ENCODE peak calls at places on chromosomes 16 and 17, in six cellular contexts. One of them, this sample, is unnamed.

GRCh38 chr16:66510711-66511614 is 39.0 kb downstream of the TK2 start:
- DNase-seq in small intestine: no peak
- DNase-seq in psoas muscle: no peak
- DNase-seq in GM23248: peak; percentile 30
- DNase-seq in esophagus muscularis mucosa: no peak
- DNase-seq in fibroblast of lung: peak; percentile 30
- DNase-seq in this sample: no peak

GRCh38 chr16:88320947-88321634 is 61.7 kb upstream of the ZNF469 start:
- DNase-seq in small intestine: no peak
- DNase-seq in psoas muscle: no peak
- DNase-seq in GM23248: no peak
- DNase-seq in esophagus muscularis mucosa: no peak
- DNase-seq in fibroblast of lung: no peak
- DNase-seq in this sample: no peak

GRCh38 chr17:72008236-72008874 is 112.5 kb upstream of the SOX9 start:
- DNase-seq in small intestine: no peak
- DNase-seq in psoas muscle: no peak
- DNase-seq in GM23248: no peak
- DNase-seq in esophagus muscularis mucosa: no peak
- DNase-seq in fibroblast of lung: peak; percentile 45
- DNase-seq in this sample: no peak

GRCh38 chr17:28120766-28121165 is 78.3 kb downstream of the NLK start:
- DNase-seq in small intestine: no peak
- DNase-seq in psoas muscle: no peak
- DNase-seq in GM23248: no peak
- DNase-seq in esophagus muscularis mucosa: no peak
- DNase-seq in fibroblast of lung: no peak
- DNase-seq in this sample: no peak

GRCh38 chr17:69593351-69593715 is 178.8 kb downstream of the MAP2K6 start:
- DNase-seq in small intestine: no peak
- DNase-seq in psoas muscle: no peak
- DNase-seq in GM23248: no peak
- DNase-seq in esophagus muscularis mucosa: no peak
- DNase-seq in fibroblast of lung: peak; percentile 36
- DNase-seq in this sample: no peak

GRCh38 chr16:71911121-71911520 is 15.8 kb downstream of the IST1 start:
- DNase-seq in small intestine: peak; percentile 51
- DNase-seq in psoas muscle: no peak
- DNase-seq in GM23248: no peak
- DNase-seq in esophagus muscularis mucosa: no peak
- DNase-seq in fibroblast of lung: no peak
- DNase-seq in this sample: peak; percentile 27

GRCh38 chr17:55420067-55420775 is 1.4 kb downstream of the MMD start:
- DNase-seq in small intestine: peak; percentile 58
- DNase-seq in psoas muscle: no peak
- DNase-seq in GM23248: no peak
- DNase-seq in esophagus muscularis mucosa: no peak
- DNase-seq in fibroblast of lung: no peak
- DNase-seq in this sample: no peak

GRCh38 chr16:1979271-1980025 is 1.8 kb downstream of the NOXO1 start:
- DNase-seq in small intestine: peak; percentile 91
- DNase-seq in psoas muscle: no peak
- DNase-seq in GM23248: no peak
- DNase-seq in esophagus muscularis mucosa: no peak
- DNase-seq in fibroblast of lung: no peak
- DNase-seq in this sample: peak; percentile 92

GRCh38 chr16:50887500-50887899 is 145.6 kb downstream of the CYLD start:
- DNase-seq in small intestine: no peak
- DNase-seq in psoas muscle: no peak
- DNase-seq in GM23248: no peak
- DNase-seq in esophagus muscularis mucosa: peak; percentile 75
- DNase-seq in fibroblast of lung: no peak
- DNase-seq in this sample: no peak

GRCh38 chr17:53033297-53033696 is 789.4 kb upstream of the KIF2B start:
- DNase-seq in small intestine: no peak
- DNase-seq in psoas muscle: no peak
- DNase-seq in GM23248: no peak
- DNase-seq in esophagus muscularis mucosa: no peak
- DNase-seq in fibroblast of lung: no peak
- DNase-seq in this sample: no peak

GRCh38 chr17:933168-934083 is 46.1 kb downstream of the NXN start:
- DNase-seq in small intestine: no peak
- DNase-seq in psoas muscle: no peak
- DNase-seq in GM23248: peak; percentile 86
- DNase-seq in esophagus muscularis mucosa: no peak
- DNase-seq in fibroblast of lung: peak; percentile 100
- DNase-seq in this sample: no peak

GRCh38 chr17:32298721-32299578 is 33.3 kb downstream of the RHBDL3 start:
- DNase-seq in small intestine: no peak
- DNase-seq in psoas muscle: no peak
- DNase-seq in GM23248: no peak
- DNase-seq in esophagus muscularis mucosa: no peak
- DNase-seq in fibroblast of lung: no peak
- DNase-seq in this sample: no peak

GRCh38 chr17:57290955-57291354 is 34.6 kb downstream of the MSI2 start:
- DNase-seq in small intestine: no peak
- DNase-seq in psoas muscle: no peak
- DNase-seq in GM23248: no peak
- DNase-seq in esophagus muscularis mucosa: no peak
- DNase-seq in fibroblast of lung: no peak
- DNase-seq in this sample: no peak

GRCh38 chr17:45116434-45117016 is 15.8 kb downstream of the PLCD3 start:
- DNase-seq in small intestine: no peak
- DNase-seq in psoas muscle: no peak
- DNase-seq in GM23248: no peak
- DNase-seq in esophagus muscularis mucosa: no peak
- DNase-seq in fibroblast of lung: no peak
- DNase-seq in this sample: no peak

GRCh38 chr17:28926366-28926765 is 23.5 kb upstream of the DHRS13 start:
- DNase-seq in small intestine: no peak
- DNase-seq in psoas muscle: no peak
- DNase-seq in GM23248: no peak
- DNase-seq in esophagus muscularis mucosa: no peak
- DNase-seq in fibroblast of lung: no peak
- DNase-seq in this sample: no peak

GRCh38 chr17:50382931-50383330 is 9.9 kb downstream of the EME1 start:
- DNase-seq in small intestine: no peak
- DNase-seq in psoas muscle: no peak
- DNase-seq in GM23248: no peak
- DNase-seq in esophagus muscularis mucosa: no peak
- DNase-seq in fibroblast of lung: no peak
- DNase-seq in this sample: no peak

GRCh38 chr17:50060951-50061712 is 5.2 kb downstream of the ITGA3 start:
- DNase-seq in small intestine: peak; percentile 12
- DNase-seq in psoas muscle: peak; percentile 78
- DNase-seq in GM23248: peak; percentile 70
- DNase-seq in esophagus muscularis mucosa: no peak
- DNase-seq in fibroblast of lung: peak; percentile 82
- DNase-seq in this sample: peak; percentile 73

GRCh38 chr17:50270430-50271172 is 3.7 kb upstream of the TMEM92 start:
- DNase-seq in small intestine: no peak
- DNase-seq in psoas muscle: no peak
- DNase-seq in GM23248: peak; percentile 81
- DNase-seq in esophagus muscularis mucosa: no peak
- DNase-seq in fibroblast of lung: peak; percentile 81
- DNase-seq in this sample: peak; percentile 19

GRCh38 chr17:55668581-55668980 is 54.1 kb downstream of the TMEM100 start:
- DNase-seq in small intestine: no peak
- DNase-seq in psoas muscle: no peak
- DNase-seq in GM23248: no peak
- DNase-seq in esophagus muscularis mucosa: no peak
- DNase-seq in fibroblast of lung: no peak
- DNase-seq in this sample: no peak

GRCh38 chr16:70510216-70510615 is 13.1 kb downstream of the COG4 start:
- DNase-seq in small intestine: no peak
- DNase-seq in psoas muscle: no peak
- DNase-seq in GM23248: no peak
- DNase-seq in esophagus muscularis mucosa: no peak
- DNase-seq in fibroblast of lung: no peak
- DNase-seq in this sample: no peak

GRCh38 chr17:17141860-17142552 is 64.1 kb downstream of the PLD6 start:
- DNase-seq in small intestine: no peak
- DNase-seq in psoas muscle: peak; percentile 47
- DNase-seq in GM23248: peak; percentile 71
- DNase-seq in esophagus muscularis mucosa: no peak
- DNase-seq in fibroblast of lung: peak; percentile 42
- DNase-seq in this sample: no peak

GRCh38 chr16:53843084-53843483 is 139.1 kb downstream of the FTO start:
- DNase-seq in small intestine: no peak
- DNase-seq in psoas muscle: no peak
- DNase-seq in GM23248: no peak
- DNase-seq in esophagus muscularis mucosa: no peak
- DNase-seq in fibroblast of lung: no peak
- DNase-seq in this sample: no peak

GRCh38 chr16:53839150-53839549 is 135.2 kb downstream of the FTO start:
- DNase-seq in small intestine: no peak
- DNase-seq in psoas muscle: no peak
- DNase-seq in GM23248: no peak
- DNase-seq in esophagus muscularis mucosa: no peak
- DNase-seq in fibroblast of lung: no peak
- DNase-seq in this sample: no peak

GRCh38 chr16:53840472-53840871 is 136.5 kb downstream of the FTO start:
- DNase-seq in small intestine: no peak
- DNase-seq in psoas muscle: no peak
- DNase-seq in GM23248: no peak
- DNase-seq in esophagus muscularis mucosa: no peak
- DNase-seq in fibroblast of lung: no peak
- DNase-seq in this sample: no peak

GRCh38 chr16:53844796-53845195 is 140.8 kb downstream of the FTO start:
- DNase-seq in small intestine: no peak
- DNase-seq in psoas muscle: no peak
- DNase-seq in GM23248: no peak
- DNase-seq in esophagus muscularis mucosa: no peak
- DNase-seq in fibroblast of lung: no peak
- DNase-seq in this sample: no peak

GRCh38 chr16:53841884-53842283 is 137.9 kb downstream of the FTO start:
- DNase-seq in small intestine: no peak
- DNase-seq in psoas muscle: no peak
- DNase-seq in GM23248: no peak
- DNase-seq in esophagus muscularis mucosa: no peak
- DNase-seq in fibroblast of lung: no peak
- DNase-seq in this sample: no peak
- H3K27ac ChIP-seq in small intestine: no peak overlapping the region
- H3K27ac ChIP-seq in psoas muscle: no peak overlapping the region
- H3K27ac ChIP-seq in GM23248: no peak overlapping the region
- H3K27ac ChIP-seq in esophagus muscularis mucosa: no peak overlapping the region
- H3K27ac ChIP-seq in fibroblast of lung: no peak overlapping the region
- H3K27ac ChIP-seq in this sample: no peak overlapping the region

GRCh38 chr16:22109258-22109898 is 17.0 kb downstream of the VWA3A start:
- DNase-seq in small intestine: no peak
- DNase-seq in psoas muscle: no peak
- DNase-seq in GM23248: no peak
- DNase-seq in esophagus muscularis mucosa: no peak
- DNase-seq in fibroblast of lung: no peak
- DNase-seq in this sample: no peak
- H3K27ac ChIP-seq in small intestine: no peak overlapping the region
- H3K27ac ChIP-seq in psoas muscle: no peak overlapping the region
- H3K27ac ChIP-seq in GM23248: no peak overlapping the region
- H3K27ac ChIP-seq in esophagus muscularis mucosa: no peak overlapping the region
- H3K27ac ChIP-seq in fibroblast of lung: no peak overlapping the region
- H3K27ac ChIP-seq in this sample: no peak overlapping the region

DNA sequence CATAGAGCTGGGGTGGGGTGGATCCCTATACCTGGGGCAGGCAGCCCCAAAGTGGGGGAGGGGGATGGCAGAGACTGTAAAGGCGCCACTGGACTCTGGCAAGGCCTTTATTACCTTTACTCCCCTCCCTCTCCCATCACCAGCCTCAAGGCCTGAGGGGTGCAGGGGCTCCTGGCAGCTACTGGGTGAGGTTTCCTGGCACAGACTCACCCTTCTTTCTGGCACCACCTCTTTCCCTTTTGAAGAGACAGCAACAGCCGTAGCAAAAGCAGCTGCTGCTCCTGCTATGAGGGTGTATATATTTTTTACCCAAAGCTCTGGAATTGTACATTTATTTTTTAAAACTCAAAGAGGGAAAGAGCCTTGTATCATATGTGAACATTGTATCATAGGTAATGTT is 17.6 kb downstream of the RAPGEFL1 start:
- DNase-seq in small intestine: no peak
- DNase-seq in psoas muscle: no peak
- DNase-seq in GM23248: no peak
- DNase-seq in esophagus muscularis mucosa: no peak
- DNase-seq in fibroblast of lung: no peak
- DNase-seq in this sample: no peak
- H3K27ac ChIP-seq in small intestine: no peak overlapping the region
- H3K27ac ChIP-seq in psoas muscle: no peak overlapping the region
- H3K27ac ChIP-seq in GM23248: no peak overlapping the region
- H3K27ac ChIP-seq in esophagus muscularis mucosa: no peak overlapping the region
- H3K27ac ChIP-seq in fibroblast of lung: no peak overlapping the region
- H3K27ac ChIP-seq in this sample: no peak overlapping the region

GRCh38 chr16:84138824-84139627 is 6.0 kb downstream of the HSDL1 start:
- DNase-seq in small intestine: no peak
- DNase-seq in psoas muscle: peak; percentile 42
- DNase-seq in GM23248: peak; percentile 73
- DNase-seq in esophagus muscularis mucosa: no peak
- DNase-seq in fibroblast of lung: peak; percentile 54
- DNase-seq in this sample: no peak

GRCh38 chr16:84141143-84141670 is 3.8 kb downstream of the HSDL1 start:
- DNase-seq in small intestine: no peak
- DNase-seq in psoas muscle: no peak
- DNase-seq in GM23248: no peak
- DNase-seq in esophagus muscularis mucosa: no peak
- DNase-seq in fibroblast of lung: no peak
- DNase-seq in this sample: no peak

GRCh38 chr16:84138500-84138823 is 6.5 kb downstream of the HSDL1 start:
- DNase-seq in small intestine: no peak
- DNase-seq in psoas muscle: no peak
- DNase-seq in GM23248: no peak
- DNase-seq in esophagus muscularis mucosa: no peak
- DNase-seq in fibroblast of lung: no peak
- DNase-seq in this sample: no peak

GRCh38 chr16:84137769-84138357 is 7.1 kb downstream of the HSDL1 start:
- DNase-seq in small intestine: no peak
- DNase-seq in psoas muscle: no peak
- DNase-seq in GM23248: no peak
- DNase-seq in esophagus muscularis mucosa: no peak
- DNase-seq in fibroblast of lung: no peak
- DNase-seq in this sample: no peak

DNA sequence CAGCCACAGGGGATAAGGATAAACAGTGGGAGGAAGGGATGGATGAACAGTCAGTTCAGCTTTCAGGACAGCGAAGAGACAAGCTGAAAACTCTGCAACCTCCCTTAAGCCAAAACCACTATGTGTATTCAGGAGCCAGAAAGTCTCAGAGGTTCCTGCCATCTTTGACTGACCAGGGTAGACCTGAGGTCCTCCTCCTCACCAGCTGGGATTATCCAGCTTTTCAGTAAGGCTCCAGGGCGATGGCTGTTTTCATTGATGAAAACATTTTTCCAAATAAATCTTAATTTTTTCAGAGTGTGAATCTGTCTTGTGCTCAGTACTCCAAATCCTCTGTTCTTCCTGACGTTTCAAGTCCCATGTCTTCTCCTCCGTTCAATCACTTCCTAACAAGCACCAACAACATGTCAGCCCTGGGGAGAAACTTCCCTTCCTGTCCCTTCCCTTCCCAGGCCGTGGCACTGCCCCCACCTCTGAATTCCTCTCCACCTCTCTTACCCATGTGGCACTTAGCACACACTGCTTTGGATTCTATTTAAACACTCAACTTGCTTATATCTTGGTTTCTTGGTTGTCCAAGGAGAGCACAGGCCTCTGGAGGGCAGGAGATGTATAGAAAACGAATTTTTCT is 5.2 kb downstream of the HSDL1 start:
- DNase-seq in small intestine: no peak
- DNase-seq in psoas muscle: no peak
- DNase-seq in GM23248: no peak
- DNase-seq in esophagus muscularis mucosa: no peak
- DNase-seq in fibroblast of lung: no peak
- DNase-seq in this sample: no peak
- H3K27ac ChIP-seq in small intestine: no peak overlapping the region
- H3K27ac ChIP-seq in psoas muscle: peak overlapping the region; percentile 87
- H3K27ac ChIP-seq in GM23248: peak overlapping the region; percentile 59
- H3K27ac ChIP-seq in esophagus muscularis mucosa: no peak overlapping the region
- H3K27ac ChIP-seq in fibroblast of lung: no peak overlapping the region
- H3K27ac ChIP-seq in this sample: no peak overlapping the region

This sample was measured in transverse colon.